ENCODE peak calls at places on chromosomes 16 and 17, in five cellular contexts. One of them, this sample, is unnamed.

GRCh38 chr17:64992325-64992802 is 64.2 kb downstream of the GNA13 start:
- DNase-seq in H1: no peak
- DNase-seq in K562: no peak
- DNase-seq in HepG2: peak
- DNase-seq in GM12878: no peak
- DNase-seq in this sample: no peak

GRCh38 chr17:4715071-4715749 is 4.8 kb downstream of the ARRB2 start:
- DNase-seq in H1: no peak
- DNase-seq in K562: no peak
- DNase-seq in HepG2: no peak
- DNase-seq in GM12878: no peak
- DNase-seq in this sample: no peak

GRCh38 chr16:82629441-82630027 is 2.8 kb downstream of the CDH13 start:
- DNase-seq in H1: no peak
- DNase-seq in K562: no peak
- DNase-seq in HepG2: no peak
- DNase-seq in GM12878: no peak
- DNase-seq in this sample: no peak

GRCh38 chr17:28725660-28726395 is at the start of gene TLCD1:
- DNase-seq in H1: no peak
- DNase-seq in K562: peak
- DNase-seq in HepG2: peak
- DNase-seq in GM12878: no peak
- DNase-seq in this sample: peak

GRCh38 chr16:89015271-89015859 is 38.4 kb upstream of the CBFA2T3 start:
- DNase-seq in H1: no peak
- DNase-seq in K562: no peak
- DNase-seq in HepG2: no peak
- DNase-seq in GM12878: no peak
- DNase-seq in this sample: no peak

GRCh38 chr17:48429156-48429555 is 858 bp downstream of the SKAP1 start:
- DNase-seq in H1: no peak
- DNase-seq in K562: no peak
- DNase-seq in HepG2: no peak
- DNase-seq in GM12878: no peak
- DNase-seq in this sample: no peak

GRCh38 chr17:7855643-7856080 is 796 bp downstream of the TMEM88 start:
- DNase-seq in H1: no peak
- DNase-seq in K562: no peak
- DNase-seq in HepG2: no peak
- DNase-seq in GM12878: no peak
- DNase-seq in this sample: no peak

GRCh38 chr17:62775876-62776275 is 32.2 kb downstream of the MARCHF10 start:
- DNase-seq in H1: no peak
- DNase-seq in K562: no peak
- DNase-seq in HepG2: no peak
- DNase-seq in GM12878: no peak
- DNase-seq in this sample: no peak

GRCh38 chr17:7816926-7817642 is 16.9 kb upstream of the KDM6B start:
- DNase-seq in H1: no peak
- DNase-seq in K562: no peak
- DNase-seq in HepG2: no peak
- DNase-seq in GM12878: no peak
- DNase-seq in this sample: no peak

DNA sequence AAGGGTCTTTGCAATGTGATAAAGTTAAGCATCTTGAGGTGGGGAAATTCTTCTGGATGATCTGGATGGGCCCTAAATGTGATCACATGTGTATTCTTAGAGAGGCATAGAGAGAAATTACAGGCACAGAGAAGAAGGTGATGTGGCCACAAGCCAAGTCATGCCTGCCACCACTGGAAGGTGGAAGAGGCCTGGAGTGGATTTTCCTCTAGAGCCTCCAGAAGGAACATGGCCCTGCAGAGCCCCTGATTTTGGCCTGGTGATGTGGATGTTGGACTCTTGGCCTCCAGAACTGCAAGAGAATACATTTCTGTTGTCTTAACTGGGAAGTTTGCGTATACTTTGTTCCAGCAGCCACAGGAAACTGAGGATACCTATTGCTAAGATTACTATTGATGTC is 156.9 kb upstream of the CACNG5 start:
- DNase-seq in H1: no peak
- DNase-seq in K562: no peak
- DNase-seq in HepG2: no peak
- DNase-seq in GM12878: no peak
- DNase-seq in this sample: no peak
- TF ChIP-seq ATF3 in H1: no peak
- TF ChIP-seq ATF3 in K562: no peak
- TF ChIP-seq ATF3 in HepG2: no peak
- TF ChIP-seq ATF3 in GM12878: no peak
- TF ChIP-seq ATF3 in this sample: no peak

GRCh38 chr17:27425991-27426390 is 30.3 kb upstream of the KSR1 start:
- DNase-seq in H1: no peak
- DNase-seq in K562: no peak
- DNase-seq in HepG2: no peak
- DNase-seq in GM12878: no peak
- DNase-seq in this sample: no peak
- TF ChIP-seq CREB1 in H1: no peak
- TF ChIP-seq CREB1 in K562: no peak
- TF ChIP-seq CREB1 in HepG2: no peak
- TF ChIP-seq CREB1 in GM12878: no peak
- TF ChIP-seq CREB1 in this sample: no peak

GRCh38 chr17:59827721-59828477 is 64.8 kb downstream of the TUBD1 start:
- DNase-seq in H1: no peak
- DNase-seq in K562: no peak
- DNase-seq in HepG2: no peak
- DNase-seq in GM12878: no peak
- DNase-seq in this sample: no peak
- TF ChIP-seq MAX in H1: no peak
- TF ChIP-seq MAX in K562: no peak
- TF ChIP-seq MAX in HepG2: no peak
- TF ChIP-seq MAX in GM12878: no peak
- TF ChIP-seq MAX in this sample: no peak

GRCh38 chr17:49986396-49987289 is 8.4 kb downstream of the DLX3 start:
- DNase-seq in H1: no peak
- DNase-seq in K562: no peak
- DNase-seq in HepG2: no peak
- DNase-seq in GM12878: no peak
- DNase-seq in this sample: no peak
- TF ChIP-seq ATF3 in H1: no peak
- TF ChIP-seq ATF3 in K562: no peak
- TF ChIP-seq ATF3 in HepG2: no peak
- TF ChIP-seq ATF3 in GM12878: no peak
- TF ChIP-seq ATF3 in this sample: no peak

DNA sequence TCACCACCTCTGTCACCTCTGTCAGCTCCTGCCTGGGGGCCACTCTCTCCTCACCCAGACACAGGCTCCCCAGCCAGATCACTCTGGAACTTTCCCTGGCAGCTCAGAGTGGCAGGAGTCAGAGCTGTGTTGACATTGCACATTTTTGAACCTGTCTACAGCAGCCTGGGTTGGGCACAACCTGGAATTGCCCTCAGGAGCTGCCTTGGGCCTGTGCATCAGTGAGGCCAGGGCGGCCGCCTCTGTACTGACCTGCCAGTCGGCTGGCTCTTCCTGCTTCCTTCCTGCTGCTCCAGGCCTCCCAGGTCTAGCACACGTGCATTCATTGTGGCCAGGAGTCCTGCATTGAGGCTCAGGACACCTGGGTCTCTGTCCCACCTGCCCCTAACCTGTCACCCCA is 14.2 kb upstream of the TMEM11 start:
- DNase-seq in H1: no peak
- DNase-seq in K562: no peak
- DNase-seq in HepG2: no peak
- DNase-seq in GM12878: no peak
- DNase-seq in this sample: no peak
- TF ChIP-seq CREB1 in H1: no peak
- TF ChIP-seq CREB1 in K562: no peak
- TF ChIP-seq CREB1 in HepG2: no peak
- TF ChIP-seq CREB1 in GM12878: no peak
- TF ChIP-seq CREB1 in this sample: no peak

GRCh38 chr17:13590441-13590840 is 11.3 kb downstream of the HS3ST3A1 start:
- DNase-seq in H1: no peak
- DNase-seq in K562: no peak
- DNase-seq in HepG2: no peak
- DNase-seq in GM12878: no peak
- DNase-seq in this sample: no peak
- TF ChIP-seq MAX in H1: no peak
- TF ChIP-seq MAX in K562: no peak
- TF ChIP-seq MAX in HepG2: no peak
- TF ChIP-seq MAX in GM12878: no peak
- TF ChIP-seq MAX in this sample: no peak

GRCh38 chr16:50260206-50261159 is 5.9 kb upstream of the ADCY7 start:
- DNase-seq in H1: no peak
- DNase-seq in K562: no peak
- DNase-seq in HepG2: no peak
- DNase-seq in GM12878: no peak
- DNase-seq in this sample: no peak
- TF ChIP-seq ATF3 in H1: no peak
- TF ChIP-seq ATF3 in K562: no peak
- TF ChIP-seq ATF3 in HepG2: no peak
- TF ChIP-seq ATF3 in GM12878: no peak
- TF ChIP-seq ATF3 in this sample: no peak

GRCh38 chr17:79606487-79606886 is 4.4 kb downstream of the RBFOX3 start:
- DNase-seq in H1: no peak
- DNase-seq in K562: no peak
- DNase-seq in HepG2: no peak
- DNase-seq in GM12878: no peak
- DNase-seq in this sample: no peak

GRCh38 chr17:79608729-79609039 is 2.2 kb downstream of the RBFOX3 start:
- DNase-seq in H1: no peak
- DNase-seq in K562: peak
- DNase-seq in HepG2: no peak
- DNase-seq in GM12878: no peak
- DNase-seq in this sample: no peak

GRCh38 chr17:79609175-79609589 is 1.7 kb downstream of the RBFOX3 start:
- DNase-seq in H1: no peak
- DNase-seq in K562: no peak
- DNase-seq in HepG2: no peak
- DNase-seq in GM12878: no peak
- DNase-seq in this sample: peak

GRCh38 chr17:79609616-79610150 is 1.2 kb downstream of the RBFOX3 start:
- DNase-seq in H1: no peak
- DNase-seq in K562: no peak
- DNase-seq in HepG2: no peak
- DNase-seq in GM12878: no peak
- DNase-seq in this sample: peak

GRCh38 chr17:79607941-79608728 is 2.7 kb downstream of the RBFOX3 start:
- DNase-seq in H1: peak
- DNase-seq in K562: peak
- DNase-seq in HepG2: no peak
- DNase-seq in GM12878: no peak
- DNase-seq in this sample: peak
- TF ChIP-seq CREB1 in H1: no peak
- TF ChIP-seq CREB1 in K562: no peak
- TF ChIP-seq CREB1 in HepG2: no peak
- TF ChIP-seq CREB1 in GM12878: no peak
- TF ChIP-seq CREB1 in this sample: no peak